ENCODE peak calls at places on chromosomes 2 and 18, in six cellular contexts. Y, B, H, K, Q and X are unnamed samples.

GRCh38 chr2:24207359-24207758 is 32.5 kb downstream of the FAM228A start:
- DNase-seq in Y (no peak), B (no peak), H (no peak), K (no peak), Q (no peak), X (no peak)

GRCh38 chr2:40004336-40004735 is 225.3 kb upstream of the THUMPD2 start:
- DNase-seq in Y (no peak), B (no peak), H (peak), K (no peak), Q (no peak), X (no peak)

GRCh38 chr18:11785444-11786055 is 65.7 kb upstream of the CHMP1B start:
- DNase-seq in Y (no peak), B (no peak), H (no peak), K (no peak), Q (no peak), X (peak)

GRCh38 chr18:79524181-79525078 is 128.7 kb downstream of the NFATC1 start:
- DNase-seq in Y (no peak), B (no peak), H (no peak), K (peak), Q (no peak), X (peak)

GRCh38 chr2:106098081-106098480 is 96.0 kb downstream of the UXS1 start:
- DNase-seq in Y (no peak), B (no peak), H (peak), K (no peak), Q (no peak), X (peak)

GRCh38 chr2:159168707-159169106 is 117.8 kb downstream of the WDSUB1 start:
- DNase-seq in Y (no peak), B (no peak), H (peak), K (no peak), Q (no peak), X (no peak)

GRCh38 chr2:232537499-232537898 is 2.0 kb upstream of the CHRNG start:
- DNase-seq in Y (no peak), B (no peak), H (no peak), K (no peak), Q (no peak), X (no peak)

GRCh38 chr18:35463050-35463449 is 34.7 kb downstream of the INO80C start:
- DNase-seq in Y (no peak), B (no peak), H (peak), K (no peak), Q (no peak), X (no peak)

GRCh38 chr2:169260846-169261245 is 101.5 kb downstream of the LRP2 start:
- DNase-seq in Y (no peak), B (no peak), H (no peak), K (no peak), Q (no peak), X (no peak)

GRCh38 chr2:69164379-69164778 is 151.4 kb downstream of the ANTXR1 start:
- DNase-seq in Y (no peak), B (no peak), H (peak), K (no peak), Q (no peak), X (no peak)

GRCh38 chr2:147172493-147173185 is 672.2 kb upstream of the ACVR2A start:
- DNase-seq in Y (no peak), B (no peak), H (no peak), K (no peak), Q (no peak), X (no peak)

GRCh38 chr18:7414459-7414858 is 152.7 kb upstream of the PTPRM start:
- DNase-seq in Y (no peak), B (peak), H (peak), K (no peak), Q (no peak), X (no peak)

GRCh38 chr2:215660687-215661086 is 224.8 kb upstream of the FN1 start:
- DNase-seq in Y (no peak), B (no peak), H (peak), K (no peak), Q (no peak), X (no peak)

GRCh38 chr2:10439185-10439879 is 8.8 kb downstream of the ODC1 start:
- DNase-seq in Y (no peak), B (no peak), H (peak), K (no peak), Q (peak), X (no peak)

GRCh38 chr2:173989160-173989885 is 24.1 kb upstream of the SP3 start:
- DNase-seq in Y (no peak), B (no peak), H (no peak), K (peak), Q (no peak), X (no peak)

GRCh38 chr2:219642465-219643083 is 15.1 kb downstream of the SLC4A3 start:
- DNase-seq in Y (peak), B (peak), H (peak), K (peak), Q (peak), X (peak)

GRCh38 chr2:70985283-70985688 is 6.9 kb downstream of the ANKRD53 start:
- DNase-seq in Y (no peak), B (no peak), H (no peak), K (no peak), Q (no peak), X (no peak)

GRCh38 chr18:75475228-75475627 is 47.7 kb upstream of the SMIM21 start:
- DNase-seq in Y (no peak), B (no peak), H (peak), K (no peak), Q (no peak), X (no peak)

GRCh38 chr2:61465045-61465444 is 5.8 kb downstream of the USP34 start:
- DNase-seq in Y (no peak), B (no peak), H (no peak), K (no peak), Q (no peak), X (no peak)

GRCh38 chr2:6506311-6507258 is 359.1 kb downstream of the CMPK2 start:
- DNase-seq in Y (no peak), B (no peak), H (peak), K (no peak), Q (no peak), X (no peak)

GRCh38 chr2:70044290-70045040 is 42.8 kb upstream of the PCBP1 start:
- DNase-seq in Y (no peak), B (no peak), H (no peak), K (no peak), Q (no peak), X (no peak)

GRCh38 chr18:10123006-10123950 is 209.5 kb downstream of the VAPA start:
- DNase-seq in Y (no peak), B (no peak), H (no peak), K (no peak), Q (no peak), X (no peak)

GRCh38 chr2:84243788-84244627 is 215.1 kb downstream of the SUCLG1 start:
- DNase-seq in Y (no peak), B (no peak), H (no peak), K (no peak), Q (no peak), X (no peak)

GRCh38 chr2:167401309-167401708 is 513.0 kb downstream of the XIRP2 start:
- DNase-seq in Y (no peak), B (no peak), H (no peak), K (no peak), Q (no peak), X (no peak)

GRCh38 chr2:32009479-32010256 is 1.1 kb downstream of the MEMO1 start:
- DNase-seq in Y (no peak), B (peak), H (peak), K (no peak), Q (peak), X (peak)

GRCh38 chr18:42958353-42958752 is 157.1 kb downstream of the RIT2 start:
- DNase-seq in Y (no peak), B (no peak), H (no peak), K (no peak), Q (no peak), X (no peak)

GRCh38 chr2:50039445-50039844 is 885.1 kb upstream of the FSHR start:
- DNase-seq in Y (no peak), B (no peak), H (no peak), K (no peak), Q (no peak), X (no peak)

GRCh38 chr2:231423176-231423575 is 27.7 kb downstream of the B3GNT7 start:
- DNase-seq in Y (no peak), B (no peak), H (no peak), K (no peak), Q (no peak), X (no peak)

GRCh38 chr2:191363267-191363666 is 118.1 kb downstream of the MYO1B start:
- DNase-seq in Y (no peak), B (no peak), H (no peak), K (no peak), Q (no peak), X (no peak)

GRCh38 chr2:127638361-127639110 is 7.4 kb upstream of the GPR17 start:
- DNase-seq in Y (no peak), B (no peak), H (peak), K (no peak), Q (no peak), X (no peak)

GRCh38 chr18:75544051-75544481 is 116.6 kb upstream of the SMIM21 start:
- DNase-seq in Y (no peak), B (no peak), H (no peak), K (no peak), Q (no peak), X (no peak)

GRCh38 chr2:197134206-197134605 is 176.4 kb downstream of the ANKRD44 start:
- DNase-seq in Y (no peak), B (no peak), H (peak), K (no peak), Q (no peak), X (no peak)

GRCh38 chr2:32061973-32062861 is 1.1 kb upstream of the SPAST start:
- DNase-seq in Y (no peak), B (peak), H (peak), K (peak), Q (no peak), X (peak)

GRCh38 chr2:122009546-122009945 is 254.1 kb downstream of the TSN start:
- DNase-seq in Y (no peak), B (no peak), H (no peak), K (no peak), Q (no peak), X (no peak)

GRCh38 chr2:166727105-166727504 is 161.2 kb upstream of the XIRP2 start:
- DNase-seq in Y (no peak), B (no peak), H (no peak), K (peak), Q (no peak), X (no peak)

GRCh38 chr2:205694256-205694655 is 12.0 kb downstream of the NRP2 start:
- DNase-seq in Y (no peak), B (no peak), H (no peak), K (no peak), Q (no peak), X (no peak)
- TF ChIP-seq CTCF in Y (no peak), B (no peak), H (no peak), K (no peak), Q (no peak), X (no peak)

DNA sequence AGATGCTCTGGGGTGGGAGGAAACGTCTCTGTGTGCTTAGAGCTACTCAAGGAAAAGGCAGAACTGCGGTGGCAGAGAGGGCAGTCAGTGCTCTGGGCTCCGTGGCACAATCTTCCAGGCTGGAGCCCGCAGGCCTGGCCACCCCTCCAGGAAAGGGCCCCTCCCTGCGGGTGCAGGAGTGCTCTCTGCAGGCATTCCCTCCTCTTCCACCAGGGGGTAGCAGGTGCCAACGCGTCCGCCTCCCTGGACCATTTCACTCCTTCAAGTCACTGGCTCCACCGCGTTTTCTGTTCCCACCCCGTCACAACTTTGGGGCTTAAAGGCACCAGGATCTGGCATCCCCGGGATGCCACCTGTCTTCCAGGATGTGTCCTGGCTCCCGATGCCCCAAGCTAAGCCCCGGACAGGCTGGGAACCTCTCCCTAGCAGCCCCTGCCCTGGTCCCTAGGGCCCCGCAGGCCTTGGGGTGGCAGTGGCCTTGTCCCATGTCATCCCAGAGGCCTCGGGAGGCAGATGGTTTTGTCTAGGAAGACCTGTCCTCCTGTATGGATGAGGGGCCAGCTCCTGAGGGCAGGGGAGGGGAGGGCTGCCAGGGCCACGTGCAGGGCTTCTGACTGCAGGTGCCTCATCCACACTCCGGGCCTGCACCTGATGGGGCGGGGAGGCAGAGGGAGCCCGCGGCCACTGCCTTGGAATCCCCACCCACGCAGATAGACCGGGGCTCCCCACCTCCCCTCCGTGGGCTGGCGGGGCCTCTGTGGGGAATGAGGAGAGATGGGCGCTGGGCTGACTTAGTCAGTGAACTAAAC is 26.4 kb downstream of the KCNIP3 start:
- DNase-seq in Y (no peak), B (no peak), H (peak), K (no peak), Q (peak), X (peak)
- TF ChIP-seq CTCF in Y (no peak), B (peak), H (peak), K (peak), Q (peak), X (peak)

DNA sequence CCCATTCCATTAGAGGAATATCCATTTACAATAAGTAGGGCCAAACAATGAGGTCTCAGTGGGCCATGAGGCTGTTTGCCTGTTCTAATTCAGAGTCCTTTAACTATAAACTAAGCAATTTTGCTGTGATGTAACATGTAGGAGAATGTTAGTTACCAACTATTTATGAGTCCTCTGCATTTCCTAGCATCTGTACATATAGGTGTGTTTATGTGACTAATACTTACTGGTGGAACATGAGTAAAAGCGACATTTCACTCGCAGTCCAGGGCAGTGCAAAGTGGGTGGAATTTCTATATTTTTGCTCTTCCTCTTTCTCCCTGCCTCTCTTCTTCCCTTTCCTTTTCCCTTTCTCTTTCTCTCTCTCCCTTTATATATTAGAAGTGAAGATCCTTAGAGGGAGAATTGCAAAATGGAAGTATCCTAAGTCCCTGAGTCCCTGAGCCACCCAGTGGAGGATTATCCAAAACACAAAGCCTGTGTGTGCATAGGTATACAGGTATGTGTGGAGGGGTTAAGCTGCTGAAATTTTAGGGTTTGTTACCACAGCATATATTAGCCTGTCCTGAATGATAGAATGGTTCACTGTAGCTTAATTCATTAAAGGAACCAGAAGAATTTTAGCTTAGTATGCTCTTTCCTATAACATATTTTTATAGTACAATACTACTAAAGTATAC is 487.0 kb upstream of the FANCL start:
- DNase-seq in Y (no peak), B (no peak), H (no peak), K (no peak), Q (no peak), X (no peak)
- TF ChIP-seq CTCF in Y (no peak), B (no peak), H (no peak), K (no peak), Q (no peak), X (no peak)

GRCh38 chr2:239375278-239376061 is 25.4 kb downstream of the HDAC4 start:
- DNase-seq in Y (no peak), B (no peak), H (no peak), K (no peak), Q (peak), X (no peak)
- TF ChIP-seq CTCF in Y (no peak), B (no peak), H (no peak), K (peak), Q (no peak), X (no peak)